ENCODE peak calls at places on chromosomes 6 and 20, in seven cellular contexts. Y is choroid plexus epithelial cell, O is neural crest cell, H is lower lobe of right lung, I is mesothelial cell of epicardium, B is A673, P is Calu3. Z is an unnamed sample.
A peak's percentile ranks its signal among the peaks of the same experiment; 100 is the strongest.

GRCh38 chr6:9233226-9233625 is 797.9 kb upstream of the SLC35B3 start:
- DNase-seq in Y (no peak), O (no peak), H (no peak), I (no peak), B (peak; percentile 56), P (no peak), Z (no peak)

GRCh38 chr6:108723594-108723993 is 124.6 kb upstream of the ARMC2 start:
- DNase-seq in Y (no peak), O (no peak), H (no peak), I (no peak), B (no peak), P (no peak), Z (no peak)

GRCh38 chr6:2522521-2522920 is 228.2 kb downstream of the MYLK4 start:
- DNase-seq in Y (peak; percentile 78), O (no peak), H (no peak), I (no peak), B (no peak), P (no peak), Z (no peak)

GRCh38 chr6:135212020-135212806 is 31.1 kb downstream of the MYB start:
- DNase-seq in Y (peak; percentile 14), O (no peak), H (no peak), I (no peak), B (peak; percentile 40), P (no peak), Z (no peak)

GRCh38 chr20:4227085-4227821 is 211.9 kb upstream of the RNF24 start:
- DNase-seq in Y (peak; percentile 76), O (no peak), H (no peak), I (no peak), B (peak; percentile 74), P (peak; percentile 35), Z (no peak)

GRCh38 chr6:54244430-54244829 is 63.8 kb upstream of the TINAG start:
- DNase-seq in Y (peak; percentile 63), O (no peak), H (no peak), I (no peak), B (peak; percentile 49), P (no peak), Z (no peak)

GRCh38 chr6:71810880-71811279 is 75.5 kb upstream of the RIMS1 start:
- DNase-seq in Y (no peak), O (no peak), H (no peak), I (no peak), B (no peak), P (no peak), Z (no peak)

GRCh38 chr6:132715204-132715603 is 1.3 kb upstream of the VNN1 start:
- DNase-seq in Y (peak; percentile 83), O (peak; percentile 16), H (no peak), I (no peak), B (peak; percentile 37), P (peak; percentile 75), Z (no peak)

GRCh38 chr6:118501099-118501498 is 47.0 kb upstream of the PLN start:
- DNase-seq in Y (no peak), O (no peak), H (no peak), I (no peak), B (no peak), P (no peak), Z (no peak)

GRCh38 chr20:51807864-51808263 is 5.5 kb upstream of the SALL4 start:
- DNase-seq in Y (no peak), O (no peak), H (no peak), I (no peak), B (no peak), P (no peak), Z (no peak)

GRCh38 chr20:10519361-10520048 is 84.4 kb downstream of the SLX4IP start:
- DNase-seq in Y (peak; percentile 60), O (no peak), H (no peak), I (no peak), B (no peak), P (no peak), Z (no peak)

GRCh38 chr6:163563303-163563702 is 148.8 kb downstream of the QKI start:
- DNase-seq in Y (no peak), O (no peak), H (no peak), I (no peak), B (no peak), P (no peak), Z (no peak)

GRCh38 chr6:45327956-45328522 is at the start of gene RUNX2:
- DNase-seq in Y (peak; percentile 85), O (no peak), H (no peak), I (no peak), B (peak; percentile 73), P (no peak), Z (no peak)

GRCh38 chr20:43583982-43584432 is 6.7 kb upstream of the IFT52 start:
- DNase-seq in Y (peak; percentile 100), O (no peak), H (peak; percentile 73), I (no peak), B (no peak), P (peak; percentile 55), Z (no peak)

GRCh38 chr6:46921731-46922130 is at the start of gene ADGRF5:
- DNase-seq in Y (no peak), O (no peak), H (peak; percentile 59), I (no peak), B (no peak), P (no peak), Z (no peak)

GRCh38 chr6:83536034-83536646 is 23.8 kb downstream of the PRSS35 start:
- DNase-seq in Y (peak; percentile 76), O (peak; percentile 57), H (no peak), I (no peak), B (peak; percentile 76), P (peak; percentile 55), Z (peak; percentile 34)

GRCh38 chr6:117034547-117034946 is 157.5 kb downstream of the RFX6 start:
- DNase-seq in Y (no peak), O (no peak), H (no peak), I (no peak), B (no peak), P (no peak), Z (no peak)

GRCh38 chr20:36061754-36062153 is 92.8 kb upstream of the EPB41L1 start:
- DNase-seq in Y (no peak), O (no peak), H (no peak), I (no peak), B (no peak), P (no peak), Z (no peak)

GRCh38 chr20:50373674-50374286 is 136.4 kb upstream of the PTPN1 start:
- DNase-seq in Y (no peak), O (no peak), H (no peak), I (no peak), B (no peak), P (peak; percentile 75), Z (no peak)

GRCh38 chr6:30839666-30840065 is 44.7 kb upstream of the DDR1 start:
- DNase-seq in Y (no peak), O (no peak), H (no peak), I (no peak), B (no peak), P (peak; percentile 40), Z (no peak)

GRCh38 chr6:151018035-151018434 is 152.5 kb downstream of the MTHFD1L start:
- DNase-seq in Y (no peak), O (no peak), H (no peak), I (no peak), B (no peak), P (no peak), Z (no peak)

GRCh38 chr20:4559906-4560305 is 161.8 kb upstream of the PRND start:
- DNase-seq in Y (no peak), O (no peak), H (no peak), I (no peak), B (no peak), P (no peak), Z (no peak)

GRCh38 chr6:6005467-6006427 is 978 bp downstream of the NRN1 start:
- DNase-seq in Y (no peak), O (peak; percentile 7), H (no peak), I (no peak), B (peak; percentile 39), P (no peak), Z (no peak)

GRCh38 chr6:87721311-87721710 is 19.3 kb upstream of the AKIRIN2 start:
- DNase-seq in Y (no peak), O (no peak), H (no peak), I (no peak), B (no peak), P (no peak), Z (no peak)

GRCh38 chr6:157281570-157281969 is 41.7 kb downstream of the TMEM242 start:
- DNase-seq in Y (no peak), O (no peak), H (no peak), I (no peak), B (peak; percentile 35), P (peak; percentile 63), Z (no peak)
- TF ChIP-seq CTCF in Y (peak; percentile 55), O (peak; percentile 42), H (peak; percentile 39), I (no peak), B (peak; percentile 46), P (no peak), Z (no peak)

GRCh38 chr20:62906209-62906608 is 20.1 kb downstream of the DIDO1 start:
- DNase-seq in Y (no peak), O (no peak), H (peak; percentile 41), I (no peak), B (no peak), P (no peak), Z (no peak)

GRCh38 chr20:62908971-62909791 is 17.1 kb downstream of the DIDO1 start:
- DNase-seq in Y (no peak), O (no peak), H (peak; percentile 25), I (no peak), B (no peak), P (no peak), Z (no peak)

GRCh38 chr20:62905536-62906117 is 20.7 kb downstream of the DIDO1 start:
- DNase-seq in Y (no peak), O (no peak), H (peak; percentile 27), I (no peak), B (no peak), P (no peak), Z (no peak)

GRCh38 chr20:62906647-62907375 is 19.5 kb downstream of the DIDO1 start:
- DNase-seq in Y (no peak), O (no peak), H (peak; percentile 26), I (no peak), B (no peak), P (no peak), Z (no peak)

GRCh38 chr20:62907377-62908317 is 18.7 kb downstream of the DIDO1 start:
- DNase-seq in Y (no peak), O (no peak), H (peak; percentile 41), I (no peak), B (no peak), P (no peak), Z (no peak)
- TF ChIP-seq CTCF in Y (peak; percentile 68), O (peak; percentile 72), H (peak; percentile 45), I (peak; percentile 17), B (peak; percentile 58), P (peak; percentile 83), Z (peak; percentile 33)

GRCh38 chr6:167475947-167476346 is 151.1 kb downstream of the TTLL2 start:
- DNase-seq in Y (no peak), O (no peak), H (no peak), I (no peak), B (no peak), P (no peak), Z (no peak)
- TF ChIP-seq CTCF in Y (no peak), O (no peak), H (no peak), I (no peak), B (no peak), P (no peak), Z (no peak)

DNA sequence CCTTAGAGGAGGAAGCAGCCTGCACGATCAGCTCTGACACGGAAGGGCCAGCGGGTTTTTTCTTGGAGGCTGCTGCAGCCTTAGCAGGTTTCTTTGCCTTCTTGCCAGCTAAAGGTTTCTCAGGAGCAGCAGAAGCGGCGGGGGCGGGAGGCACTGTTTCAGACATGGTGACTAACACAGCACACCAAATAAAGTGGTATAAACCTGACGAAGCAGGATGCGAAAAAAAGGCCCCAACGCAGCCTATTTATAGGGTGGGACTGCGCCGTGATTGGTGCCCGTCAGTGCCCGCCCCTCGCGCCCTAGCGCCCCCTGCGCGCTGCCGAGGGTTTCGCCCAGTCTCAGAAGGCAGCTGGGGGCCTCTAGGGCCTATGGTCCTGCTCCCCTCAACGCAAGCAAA is 55.0 kb downstream of the TRIM38 start:
- DNase-seq in Y (peak; percentile 95), O (no peak), H (peak; percentile 61), I (no peak), B (peak; percentile 88), P (peak; percentile 80), Z (no peak)
- TF ChIP-seq CTCF in Y (peak; percentile 73), O (no peak), H (peak; percentile 25), I (no peak), B (peak; percentile 70), P (peak; percentile 23), Z (peak; percentile 45)

Z was measured in GM10248.